ENCODE peak calls at places on chromosome 17, in four cellular contexts. U is stimulated activated CD4-positive, alpha-beta T cell treated with anti-CD3 and anti-CD28 coated beads, Interleukin-2, amount 100 ng/mL, for 48 hours; W is CD8-positive, alpha-beta T cell; N is NCI-H1048. K is an unnamed sample.

GRCh38 chr17:62705116-62705515 is 77.6 kb downstream of the MRC2 start:
- DNase-seq in U (no peak), W (no peak), N (no peak), K (no peak)

GRCh38 chr17:44940321-44940720 is 7.3 kb downstream of the KIF18B start:
- DNase-seq in U (no peak), W (no peak), N (no peak), K (no peak)

GRCh38 chr17:79921411-79922160 is 82.3 kb upstream of the CBX4 start:
- DNase-seq in U (no peak), W (no peak), N (no peak), K (no peak)

GRCh38 chr17:74296548-74296936 is 22.5 kb downstream of the DNAI2 start:
- DNase-seq in U (no peak), W (no peak), N (no peak), K (peak; percentile 62)

GRCh38 chr17:79983456-79983855 is 52.2 kb downstream of the TBC1D16 start:
- DNase-seq in U (no peak), W (no peak), N (no peak), K (no peak)

GRCh38 chr17:81049973-81050551 is 15.1 kb downstream of the BAIAP2 start:
- DNase-seq in U (no peak), W (no peak), N (no peak), K (no peak)

GRCh38 chr17:34246872-34247271 is 8.2 kb upstream of the CCL2 start:
- DNase-seq in U (no peak), W (no peak), N (no peak), K (no peak)

GRCh38 chr17:61279476-61280145 is 120.0 kb upstream of the TBX2 start:
- DNase-seq in U (no peak), W (no peak), N (no peak), K (no peak)

GRCh38 chr17:596287-596686 is 118.4 kb downstream of the VPS53 start:
- DNase-seq in U (no peak), W (no peak), N (no peak), K (no peak)

GRCh38 chr17:7438050-7438614 is 1.2 kb upstream of the FGF11 start:
- DNase-seq in U (peak; percentile 42), W (peak; percentile 32), N (no peak), K (peak; percentile 68)

GRCh38 chr17:77840576-77841160 is 117.8 kb upstream of the TNRC6C start:
- DNase-seq in U (no peak), W (no peak), N (no peak), K (no peak)

GRCh38 chr17:76953066-76953465 is 84.9 kb downstream of the MGAT5B start:
- DNase-seq in U (no peak), W (no peak), N (no peak), K (no peak)

GRCh38 chr17:74337834-74338500 is 11.9 kb downstream of the KIF19 start:
- DNase-seq in U (no peak), W (no peak), N (no peak), K (no peak)

GRCh38 chr17:9330903-9331272 is 244.7 kb downstream of the STX8 start:
- DNase-seq in U (no peak), W (no peak), N (no peak), K (no peak)

GRCh38 chr17:32627233-32628008 is 140.6 kb downstream of the CDK5R1 start:
- DNase-seq in U (no peak), W (no peak), N (no peak), K (no peak)

GRCh38 chr17:65696739-65697394 is 135.4 kb upstream of the AXIN2 start:
- DNase-seq in U (no peak), W (no peak), N (no peak), K (no peak)

GRCh38 chr17:57455063-57455914 is 199.0 kb downstream of the MSI2 start:
- DNase-seq in U (no peak), W (peak; percentile 9), N (no peak), K (peak; percentile 89)

GRCh38 chr17:75695830-75696271 is 25.4 kb upstream of the ITGB4 start:
- DNase-seq in U (no peak), W (no peak), N (no peak), K (no peak)

GRCh38 chr17:58265902-58266875 is 14.5 kb downstream of the MPO start:
- DNase-seq in U (no peak), W (no peak), N (no peak), K (no peak)

GRCh38 chr17:34487616-34488015 is 91.8 kb upstream of the TMEM132E start:
- DNase-seq in U (no peak), W (no peak), N (no peak), K (no peak)

GRCh38 chr17:81365148-81365600 is 30.1 kb upstream of the BAHCC1 start:
- DNase-seq in U (no peak), W (no peak), N (no peak), K (no peak)

GRCh38 chr17:68656666-68657065 is 55.5 kb upstream of the FAM20A start:
- DNase-seq in U (no peak), W (no peak), N (no peak), K (no peak)

GRCh38 chr17:79281803-79282202 is 207.2 kb downstream of the ENGASE start:
- DNase-seq in U (no peak), W (no peak), N (no peak), K (no peak)

GRCh38 chr17:39674702-39675389 is 6.6 kb downstream of the PNMT start:
- DNase-seq in U (no peak), W (no peak), N (no peak), K (no peak)

GRCh38 chr17:19978803-19979202 is 1.2 kb upstream of the AKAP10 start:
- DNase-seq in U (no peak), W (no peak), N (no peak), K (peak; percentile 58)

GRCh38 chr17:59890720-59891119 is 2.0 kb downstream of the TUBD1 start:
- DNase-seq in U (no peak), W (no peak), N (no peak), K (no peak)

GRCh38 chr17:4433515-4434031 is at the start of gene SPNS3:
- DNase-seq in U (no peak), W (peak; percentile 21), N (no peak), K (peak; percentile 83)

GRCh38 chr17:38428643-38429371 is 543 bp downstream of the ARHGAP23 start:
- DNase-seq in U (no peak), W (no peak), N (no peak), K (peak; percentile 42)

GRCh38 chr17:70564006-70564620 is 394.8 kb downstream of the KCNJ2 start:
- DNase-seq in U (no peak), W (no peak), N (no peak), K (no peak)

GRCh38 chr17:35900693-35901487 is 20.7 kb upstream of the CCL5 start:
- DNase-seq in U (no peak), W (no peak), N (no peak), K (no peak)

GRCh38 chr17:9226794-9227135 is 205.5 kb downstream of the NTN1 start:
- DNase-seq in U (no peak), W (no peak), N (no peak), K (no peak)

GRCh38 chr17:15510361-15510760 is 42.9 kb upstream of the CDRT4 start:
- DNase-seq in U (no peak), W (no peak), N (no peak), K (no peak)

GRCh38 chr17:33447090-33447489 is 154.0 kb upstream of the ASIC2 start:
- DNase-seq in U (no peak), W (no peak), N (no peak), K (no peak)

GRCh38 chr17:80612997-80613731 is 68.5 kb downstream of the RPTOR start:
- DNase-seq in U (no peak), W (no peak), N (no peak), K (no peak)